ENCODE peak calls at places on chromosomes 5 and 9, in nine cellular contexts. K, E, V, P, M, X, Z, I and R are unnamed samples.

GRCh38 chr5:1497795-1498622 is 25.8 kb downstream of the LPCAT1 start:
- DNase-seq in K (no peak), E (no peak), V (peak; percentile 10), P (no peak), M (no peak), X (no peak), Z (no peak), I (peak; percentile 90), R (peak; percentile 37)

GRCh38 chr5:96968074-96968473 is 32.2 kb downstream of the LNPEP start:
- DNase-seq in K (no peak), E (peak; percentile 75), V (peak; percentile 48), P (peak; percentile 16), M (peak; percentile 89), X (no peak), Z (no peak), I (no peak), R (no peak)

GRCh38 chr5:169268019-169268418 is 32.9 kb downstream of the SLIT3 start:
- DNase-seq in K (no peak), E (peak; percentile 51), V (no peak), P (no peak), M (no peak), X (no peak), Z (no peak), I (no peak), R (no peak)

GRCh38 chr9:135504262-135505229 is 4.1 kb downstream of the MRPS2 start:
- DNase-seq in K (no peak), E (peak; percentile 64), V (peak; percentile 60), P (peak; percentile 31), M (peak; percentile 39), X (peak; percentile 64), Z (no peak), I (peak; percentile 54), R (peak; percentile 46)

GRCh38 chr9:126721531-126722098 is 83.2 kb upstream of the ZBTB43 start:
- DNase-seq in K (no peak), E (no peak), V (no peak), P (no peak), M (no peak), X (no peak), Z (no peak), I (no peak), R (no peak)

GRCh38 chr9:132673355-132673754 is 3.1 kb downstream of the GTF3C4 start:
- DNase-seq in K (no peak), E (peak; percentile 74), V (peak; percentile 68), P (no peak), M (peak; percentile 38), X (no peak), Z (no peak), I (no peak), R (no peak)

GRCh38 chr9:38087934-38088925 is 19.2 kb upstream of the SHB start:
- DNase-seq in K (peak; percentile 60), E (peak; percentile 76), V (peak; percentile 42), P (peak; percentile 24), M (peak; percentile 70), X (peak; percentile 83), Z (peak; percentile 87), I (peak; percentile 62), R (peak; percentile 74)

GRCh38 chr5:90440644-90441043 is 31.1 kb upstream of the CETN3 start:
- DNase-seq in K (no peak), E (no peak), V (no peak), P (no peak), M (no peak), X (no peak), Z (no peak), I (no peak), R (no peak)

GRCh38 chr5:151699071-151699901 is 12.6 kb upstream of the SPARC start:
- DNase-seq in K (no peak), E (peak; percentile 88), V (peak; percentile 98), P (no peak), M (peak; percentile 94), X (peak; percentile 80), Z (peak; percentile 91), I (no peak), R (peak; percentile 83)

GRCh38 chr5:76999451-76999850 is 30.8 kb upstream of the AGGF1 start:
- DNase-seq in K (no peak), E (peak; percentile 68), V (peak; percentile 49), P (no peak), M (no peak), X (no peak), Z (no peak), I (no peak), R (no peak)

GRCh38 chr5:76337949-76338589 is 65.0 kb upstream of the IQGAP2 start:
- DNase-seq in K (peak; percentile 14), E (peak; percentile 92), V (peak; percentile 8), P (peak; percentile 65), M (peak; percentile 33), X (no peak), Z (no peak), I (peak; percentile 62), R (no peak)

GRCh38 chr9:127351182-127352166 is 45.5 kb upstream of the SLC2A8 start:
- DNase-seq in K (no peak), E (no peak), V (no peak), P (no peak), M (no peak), X (no peak), Z (no peak), I (no peak), R (no peak)

GRCh38 chr9:131494296-131494870 is 8.3 kb upstream of the POMT1 start:
- DNase-seq in K (no peak), E (no peak), V (no peak), P (no peak), M (no peak), X (no peak), Z (no peak), I (no peak), R (no peak)

GRCh38 chr9:121483473-121484031 is 16.1 kb downstream of the GGTA1 start:
- DNase-seq in K (no peak), E (no peak), V (no peak), P (no peak), M (no peak), X (no peak), Z (no peak), I (no peak), R (no peak)

GRCh38 chr9:121483049-121483448 is 16.6 kb downstream of the GGTA1 start:
- DNase-seq in K (no peak), E (no peak), V (no peak), P (no peak), M (no peak), X (no peak), Z (no peak), I (no peak), R (no peak)

GRCh38 chr9:121476156-121476555 is 23.5 kb downstream of the GGTA1 start:
- DNase-seq in K (no peak), E (no peak), V (no peak), P (no peak), M (no peak), X (no peak), Z (no peak), I (no peak), R (no peak)

GRCh38 chr9:121474225-121474947 is 25.3 kb downstream of the GGTA1 start:
- DNase-seq in K (no peak), E (no peak), V (no peak), P (no peak), M (no peak), X (no peak), Z (no peak), I (no peak), R (no peak)

GRCh38 chr9:121478816-121479676 is 20.6 kb downstream of the GGTA1 start:
- DNase-seq in K (no peak), E (no peak), V (no peak), P (no peak), M (peak; percentile 59), X (no peak), Z (peak; percentile 75), I (no peak), R (no peak)
- H3K27ac ChIP-seq in K (no peak overlapping the region), E (no peak overlapping the region), V (no peak overlapping the region), P (no peak overlapping the region), M (no peak overlapping the region), X (no peak overlapping the region), Z (peak overlapping the region; percentile 76), I (no peak overlapping the region), R (peak overlapping the region; percentile 89)

GRCh38 chr5:149402291-149402690 is 23.2 kb upstream of the IL17B start:
- DNase-seq in K (no peak), E (no peak), V (no peak), P (no peak), M (no peak), X (no peak), Z (no peak), I (no peak), R (no peak)

GRCh38 chr5:149397530-149397929 is 18.4 kb upstream of the IL17B start:
- DNase-seq in K (no peak), E (no peak), V (peak; percentile 95), P (no peak), M (no peak), X (no peak), Z (no peak), I (no peak), R (no peak)

GRCh38 chr5:149400304-149400703 is 21.2 kb upstream of the IL17B start:
- DNase-seq in K (no peak), E (no peak), V (no peak), P (no peak), M (no peak), X (no peak), Z (no peak), I (no peak), R (no peak)

GRCh38 chr5:149403923-149404745 is 25.0 kb upstream of the IL17B start:
- DNase-seq in K (no peak), E (no peak), V (peak; percentile 82), P (no peak), M (no peak), X (no peak), Z (peak; percentile 73), I (no peak), R (no peak)

GRCh38 chr5:149399775-149400174 is 20.7 kb upstream of the IL17B start:
- DNase-seq in K (no peak), E (no peak), V (no peak), P (no peak), M (no peak), X (no peak), Z (no peak), I (no peak), R (no peak)
- H3K27ac ChIP-seq in K (no peak overlapping the region), E (no peak overlapping the region), V (no peak overlapping the region), P (no peak overlapping the region), M (no peak overlapping the region), X (no peak overlapping the region), Z (no peak overlapping the region), I (no peak overlapping the region), R (peak overlapping the region; percentile 27)

GRCh38 chr9:81717061-81717746 is 27.9 kb upstream of the TLE1 start:
- DNase-seq in K (no peak), E (no peak), V (no peak), P (no peak), M (no peak), X (no peak), Z (no peak), I (no peak), R (no peak)
- H3K27ac ChIP-seq in K (no peak overlapping the region), E (no peak overlapping the region), V (no peak overlapping the region), P (no peak overlapping the region), M (no peak overlapping the region), X (no peak overlapping the region), Z (no peak overlapping the region), I (no peak overlapping the region), R (no peak overlapping the region)

DNA sequence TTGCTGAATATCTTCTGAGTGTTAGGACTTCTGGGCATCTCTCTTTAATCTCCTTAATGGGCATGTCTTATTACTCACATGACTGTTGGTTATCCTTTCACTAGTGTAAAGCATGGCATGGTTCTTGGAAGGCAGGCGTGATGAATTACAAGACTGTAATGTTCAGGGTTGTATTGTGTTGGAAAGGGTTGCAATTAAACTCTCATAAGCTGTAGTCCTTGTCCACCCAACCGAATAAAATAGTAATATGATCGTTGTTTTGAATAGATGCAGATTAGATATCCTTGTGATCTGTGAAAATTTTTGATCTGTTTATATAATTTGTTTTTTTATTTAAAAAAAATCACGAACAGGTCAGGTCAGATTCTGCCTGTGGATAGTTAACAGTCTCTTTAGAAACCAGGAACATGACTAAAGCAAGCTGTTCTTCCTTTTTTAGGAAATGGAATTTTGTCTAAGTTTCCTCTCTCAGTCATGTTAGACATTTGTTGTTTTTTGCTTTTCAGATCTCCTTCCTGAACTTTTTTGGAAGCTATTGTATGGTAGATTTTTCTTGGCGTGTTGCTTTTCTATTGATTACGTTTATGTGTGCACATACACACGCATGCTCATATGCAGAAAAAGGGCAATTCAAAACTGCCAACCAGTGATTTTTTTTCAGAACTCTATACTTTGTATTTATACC is 121.8 kb downstream of the ARHGEF28 start:
- DNase-seq in K (no peak), E (no peak), V (peak; percentile 41), P (no peak), M (peak; percentile 87), X (no peak), Z (no peak), I (no peak), R (no peak)
- H3K27ac ChIP-seq in K (no peak overlapping the region), E (no peak overlapping the region), V (no peak overlapping the region), P (no peak overlapping the region), M (peak overlapping the region; percentile 48), X (no peak overlapping the region), Z (peak overlapping the region; percentile 72), I (no peak overlapping the region), R (peak overlapping the region; percentile 72)